ENCODE peak calls at places on chromosomes 6 and 20, in ten cellular contexts. One of them, this sample, is unnamed.

GRCh38 chr6:26295691-26296555 is 69.1 kb upstream of the BTN3A2 start:
- DNase-seq in GF-D8: no peak
- DNase-seq in NCI-H1694 treated with DMSO at 0.1 percent for 48 hours: no peak
- DNase-seq in sigmoid colon: no peak
- DNase-seq in AG20443: peak
- DNase-seq in heart left ventricle: no peak
- DNase-seq in foreskin fibroblast: peak
- DNase-seq in epithelial cell of esophagus: peak
- DNase-seq in mucosa of gallbladder: peak
- DNase-seq in activated T-helper 9 cell treated with anti-CD3 and anti-CD28 coated beads, Interleukin-2, amount 50 U/mL, for 16 hours: no peak
- DNase-seq in this sample: no peak

GRCh38 chr20:51014797-51015722 is 7.8 kb downstream of the KCNG1 start:
- DNase-seq in GF-D8: no peak
- DNase-seq in foreskin fibroblast: peak
- DNase-seq in NCI-H1694 treated with DMSO at 0.1 percent for 48 hours: peak
- DNase-seq in heart left ventricle: no peak
- DNase-seq in sigmoid colon: no peak
- DNase-seq in AG20443: peak
- DNase-seq in epithelial cell of esophagus: peak
- DNase-seq in activated T-helper 9 cell treated with anti-CD3 and anti-CD28 coated beads, Interleukin-2, amount 50 U/mL, for 16 hours: no peak
- DNase-seq in mucosa of gallbladder: peak
- DNase-seq in this sample: peak

GRCh38 chr20:48618052-48618451 is 209.7 kb downstream of the PREX1 start:
- DNase-seq in NCI-H1694 treated with DMSO at 0.1 percent for 48 hours: no peak
- DNase-seq in epithelial cell of esophagus: no peak
- DNase-seq in GF-D8: no peak
- DNase-seq in foreskin fibroblast: no peak
- DNase-seq in mucosa of gallbladder: no peak
- DNase-seq in sigmoid colon: no peak
- DNase-seq in activated T-helper 9 cell treated with anti-CD3 and anti-CD28 coated beads, Interleukin-2, amount 50 U/mL, for 16 hours: no peak
- DNase-seq in AG20443: no peak
- DNase-seq in heart left ventricle: no peak
- DNase-seq in this sample: no peak

GRCh38 chr6:72622094-72622540 is 253 bp downstream of the KCNQ5 start:
- DNase-seq in activated T-helper 9 cell treated with anti-CD3 and anti-CD28 coated beads, Interleukin-2, amount 50 U/mL, for 16 hours: peak
- DNase-seq in foreskin fibroblast: peak
- DNase-seq in GF-D8: peak
- DNase-seq in epithelial cell of esophagus: peak
- DNase-seq in sigmoid colon: no peak
- DNase-seq in AG20443: peak
- DNase-seq in NCI-H1694 treated with DMSO at 0.1 percent for 48 hours: peak
- DNase-seq in mucosa of gallbladder: peak
- DNase-seq in heart left ventricle: peak
- DNase-seq in this sample: peak

GRCh38 chr6:41596807-41597206 is 41.5 kb upstream of the MDFI start:
- DNase-seq in AG20443: no peak
- DNase-seq in NCI-H1694 treated with DMSO at 0.1 percent for 48 hours: no peak
- DNase-seq in heart left ventricle: peak
- DNase-seq in GF-D8: no peak
- DNase-seq in epithelial cell of esophagus: no peak
- DNase-seq in activated T-helper 9 cell treated with anti-CD3 and anti-CD28 coated beads, Interleukin-2, amount 50 U/mL, for 16 hours: no peak
- DNase-seq in foreskin fibroblast: no peak
- DNase-seq in sigmoid colon: peak
- DNase-seq in mucosa of gallbladder: no peak
- DNase-seq in this sample: no peak

GRCh38 chr20:59184880-59185447 is 21.3 kb downstream of the ZNF831 start:
- DNase-seq in NCI-H1694 treated with DMSO at 0.1 percent for 48 hours: no peak
- DNase-seq in epithelial cell of esophagus: no peak
- DNase-seq in AG20443: no peak
- DNase-seq in sigmoid colon: no peak
- DNase-seq in GF-D8: no peak
- DNase-seq in activated T-helper 9 cell treated with anti-CD3 and anti-CD28 coated beads, Interleukin-2, amount 50 U/mL, for 16 hours: no peak
- DNase-seq in mucosa of gallbladder: no peak
- DNase-seq in heart left ventricle: no peak
- DNase-seq in foreskin fibroblast: no peak
- DNase-seq in this sample: no peak

GRCh38 chr20:56860413-56860812 is 231.3 kb downstream of the TFAP2C start:
- DNase-seq in foreskin fibroblast: peak
- DNase-seq in AG20443: peak
- DNase-seq in heart left ventricle: no peak
- DNase-seq in activated T-helper 9 cell treated with anti-CD3 and anti-CD28 coated beads, Interleukin-2, amount 50 U/mL, for 16 hours: no peak
- DNase-seq in mucosa of gallbladder: no peak
- DNase-seq in epithelial cell of esophagus: no peak
- DNase-seq in sigmoid colon: no peak
- DNase-seq in NCI-H1694 treated with DMSO at 0.1 percent for 48 hours: no peak
- DNase-seq in GF-D8: no peak
- DNase-seq in this sample: no peak

GRCh38 chr20:40860487-40860902 is 168.1 kb upstream of the TOP1 start:
- DNase-seq in sigmoid colon: no peak
- DNase-seq in GF-D8: no peak
- DNase-seq in NCI-H1694 treated with DMSO at 0.1 percent for 48 hours: no peak
- DNase-seq in mucosa of gallbladder: no peak
- DNase-seq in foreskin fibroblast: peak
- DNase-seq in AG20443: peak
- DNase-seq in activated T-helper 9 cell treated with anti-CD3 and anti-CD28 coated beads, Interleukin-2, amount 50 U/mL, for 16 hours: no peak
- DNase-seq in epithelial cell of esophagus: peak
- DNase-seq in heart left ventricle: no peak
- DNase-seq in this sample: no peak

GRCh38 chr20:18046535-18046934 is 11.2 kb downstream of the OVOL2 start:
- DNase-seq in sigmoid colon: no peak
- DNase-seq in AG20443: no peak
- DNase-seq in epithelial cell of esophagus: no peak
- DNase-seq in GF-D8: no peak
- DNase-seq in foreskin fibroblast: no peak
- DNase-seq in activated T-helper 9 cell treated with anti-CD3 and anti-CD28 coated beads, Interleukin-2, amount 50 U/mL, for 16 hours: no peak
- DNase-seq in heart left ventricle: no peak
- DNase-seq in NCI-H1694 treated with DMSO at 0.1 percent for 48 hours: no peak
- DNase-seq in mucosa of gallbladder: no peak
- DNase-seq in this sample: no peak

GRCh38 chr6:148082721-148083120 is 259.9 kb upstream of the SASH1 start:
- DNase-seq in heart left ventricle: no peak
- DNase-seq in GF-D8: no peak
- DNase-seq in AG20443: no peak
- DNase-seq in epithelial cell of esophagus: no peak
- DNase-seq in sigmoid colon: no peak
- DNase-seq in mucosa of gallbladder: no peak
- DNase-seq in foreskin fibroblast: peak
- DNase-seq in activated T-helper 9 cell treated with anti-CD3 and anti-CD28 coated beads, Interleukin-2, amount 50 U/mL, for 16 hours: no peak
- DNase-seq in NCI-H1694 treated with DMSO at 0.1 percent for 48 hours: no peak
- DNase-seq in this sample: no peak

GRCh38 chr6:166165558-166166313 is 1.9 kb downstream of the TBXT start:
- DNase-seq in AG20443: no peak
- DNase-seq in mucosa of gallbladder: no peak
- DNase-seq in epithelial cell of esophagus: no peak
- DNase-seq in activated T-helper 9 cell treated with anti-CD3 and anti-CD28 coated beads, Interleukin-2, amount 50 U/mL, for 16 hours: no peak
- DNase-seq in foreskin fibroblast: no peak
- DNase-seq in NCI-H1694 treated with DMSO at 0.1 percent for 48 hours: no peak
- DNase-seq in heart left ventricle: no peak
- DNase-seq in GF-D8: no peak
- DNase-seq in sigmoid colon: no peak
- DNase-seq in this sample: no peak

GRCh38 chr6:75449625-75450206 is 43.9 kb downstream of the FILIP1 start:
- DNase-seq in epithelial cell of esophagus: peak
- DNase-seq in GF-D8: no peak
- DNase-seq in AG20443: peak
- DNase-seq in mucosa of gallbladder: no peak
- DNase-seq in heart left ventricle: no peak
- DNase-seq in foreskin fibroblast: peak
- DNase-seq in activated T-helper 9 cell treated with anti-CD3 and anti-CD28 coated beads, Interleukin-2, amount 50 U/mL, for 16 hours: no peak
- DNase-seq in sigmoid colon: no peak
- DNase-seq in NCI-H1694 treated with DMSO at 0.1 percent for 48 hours: no peak
- DNase-seq in this sample: no peak

GRCh38 chr6:13667655-13668054 is 44.0 kb downstream of the RANBP9 start:
- DNase-seq in GF-D8: no peak
- DNase-seq in activated T-helper 9 cell treated with anti-CD3 and anti-CD28 coated beads, Interleukin-2, amount 50 U/mL, for 16 hours: no peak
- DNase-seq in AG20443: no peak
- DNase-seq in NCI-H1694 treated with DMSO at 0.1 percent for 48 hours: no peak
- DNase-seq in mucosa of gallbladder: no peak
- DNase-seq in heart left ventricle: no peak
- DNase-seq in foreskin fibroblast: peak
- DNase-seq in epithelial cell of esophagus: peak
- DNase-seq in sigmoid colon: no peak
- DNase-seq in this sample: no peak

GRCh38 chr6:167856999-167857660 is 30.4 kb downstream of the AFDN start:
- DNase-seq in foreskin fibroblast: peak
- DNase-seq in NCI-H1694 treated with DMSO at 0.1 percent for 48 hours: no peak
- DNase-seq in GF-D8: peak
- DNase-seq in sigmoid colon: no peak
- DNase-seq in activated T-helper 9 cell treated with anti-CD3 and anti-CD28 coated beads, Interleukin-2, amount 50 U/mL, for 16 hours: no peak
- DNase-seq in mucosa of gallbladder: no peak
- DNase-seq in AG20443: no peak
- DNase-seq in heart left ventricle: no peak
- DNase-seq in epithelial cell of esophagus: peak
- DNase-seq in this sample: no peak